ENCODE peak calls at places on chromosome 19, in seven cellular contexts. R is tibial nerve; Y is kidney; I is cardiac muscle cell; U is left ventricle myocardium inferior; D is naive thymus-derived CD4-positive, alpha-beta T cell; C is aorta. N is an unnamed sample. For H3K36me3 and H3K4me1, the result is how much of the 10 kb centered on the place peaks cover.

GRCh38 chr19:10000171-10000826 is 10.0 kb downstream of the COL5A3 start:
- DNase-seq in R (peak), Y (no peak), I (peak), U (peak), D (peak), C (peak), N (peak)

GRCh38 chr19:723247-723646 is 14.5 kb downstream of the PALM start:
- DNase-seq in R (no peak), Y (no peak), I (no peak), U (no peak), D (no peak), C (peak), N (no peak)

GRCh38 chr19:46131485-46132143 is 7.1 kb upstream of the IGFL3 start:
- DNase-seq in R (no peak), Y (no peak), I (no peak), U (no peak), D (no peak), C (no peak), N (no peak)

GRCh38 chr19:50207730-50208129 is 4.3 kb downstream of the MYH14 start:
- DNase-seq in R (no peak), Y (no peak), I (no peak), U (no peak), D (no peak), C (no peak), N (no peak)

GRCh38 chr19:18262917-18263316 is 11.3 kb downstream of the IQCN start:
- DNase-seq in R (no peak), Y (no peak), I (peak), U (no peak), D (no peak), C (no peak), N (no peak)

GRCh38 chr19:6737873-6738725 is 719 bp upstream of the GPR108 start:
- DNase-seq in R (peak), Y (peak), I (peak), U (peak), D (peak), C (peak), N (peak)

GRCh38 chr19:6532244-6532999 is 1.6 kb downstream of the TNFSF9 start:
- DNase-seq in R (no peak), Y (no peak), I (no peak), U (no peak), D (no peak), C (no peak), N (no peak)

GRCh38 chr19:40612831-40613668 is 11.9 kb downstream of the LTBP4 start:
- DNase-seq in R (peak), Y (peak), I (peak), U (no peak), D (peak), C (no peak), N (no peak)

GRCh38 chr19:34274284-34274826 is 20.0 kb downstream of the GARRE1 start:
- DNase-seq in R (no peak), Y (no peak), I (peak), U (no peak), D (no peak), C (no peak), N (no peak)

GRCh38 chr19:58361900-58362271 is 665 bp downstream of the ZNF497 start:
- DNase-seq in R (no peak), Y (peak), I (peak), U (peak), D (no peak), C (peak), N (no peak)

GRCh38 chr19:8089664-8090601 is 37.4 kb downstream of the CCL25 start:
- DNase-seq in R (no peak), Y (no peak), I (no peak), U (no peak), D (no peak), C (no peak), N (no peak)

GRCh38 chr19:41537789-41538188 is 38.2 kb upstream of the CEACAM21 start:
- DNase-seq in R (no peak), Y (no peak), I (peak), U (no peak), D (peak), C (no peak), N (no peak)

GRCh38 chr19:35505956-35506355 is 7.5 kb downstream of the DMKN start:
- DNase-seq in R (no peak), Y (peak), I (no peak), U (no peak), D (no peak), C (no peak), N (no peak)

GRCh38 chr19:35509018-35509652 is 4.3 kb downstream of the DMKN start:
- DNase-seq in R (no peak), Y (peak), I (no peak), U (no peak), D (peak), C (no peak), N (no peak)

GRCh38 chr19:35509861-35510625 is 3.4 kb downstream of the DMKN start:
- DNase-seq in R (peak), Y (peak), I (peak), U (peak), D (peak), C (peak), N (peak)

GRCh38 chr19:35507561-35507960 is 5.9 kb downstream of the DMKN start:
- DNase-seq in R (no peak), Y (peak), I (no peak), U (no peak), D (no peak), C (no peak), N (no peak)

DNA sequence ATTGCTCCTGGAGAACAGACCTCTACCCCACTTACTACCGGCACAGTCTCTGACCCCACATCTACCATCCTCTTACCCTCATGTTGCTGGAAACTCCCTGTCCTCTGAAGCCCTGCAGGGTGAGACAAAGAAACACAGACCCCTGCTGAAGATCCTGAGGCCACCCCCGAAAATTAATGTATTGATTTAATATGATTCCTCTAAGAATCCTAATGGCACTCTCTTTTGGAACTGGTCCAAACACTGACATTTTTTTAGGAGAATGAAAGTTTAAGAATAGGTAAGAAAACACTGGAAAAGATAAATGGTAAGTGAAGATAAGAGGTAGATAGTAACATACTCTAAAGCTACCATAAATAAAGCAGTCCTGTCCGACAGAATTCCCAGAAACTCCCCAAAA is 5.3 kb downstream of the DMKN start:
- DNase-seq in R (no peak), Y (no peak), I (no peak), U (no peak), D (no peak), C (no peak), N (no peak)
- H3K36me3 ChIP-seq in R (under half), Y (under half), I (under half), U (under half), D (under half), C (under half), N (under half)

DNA sequence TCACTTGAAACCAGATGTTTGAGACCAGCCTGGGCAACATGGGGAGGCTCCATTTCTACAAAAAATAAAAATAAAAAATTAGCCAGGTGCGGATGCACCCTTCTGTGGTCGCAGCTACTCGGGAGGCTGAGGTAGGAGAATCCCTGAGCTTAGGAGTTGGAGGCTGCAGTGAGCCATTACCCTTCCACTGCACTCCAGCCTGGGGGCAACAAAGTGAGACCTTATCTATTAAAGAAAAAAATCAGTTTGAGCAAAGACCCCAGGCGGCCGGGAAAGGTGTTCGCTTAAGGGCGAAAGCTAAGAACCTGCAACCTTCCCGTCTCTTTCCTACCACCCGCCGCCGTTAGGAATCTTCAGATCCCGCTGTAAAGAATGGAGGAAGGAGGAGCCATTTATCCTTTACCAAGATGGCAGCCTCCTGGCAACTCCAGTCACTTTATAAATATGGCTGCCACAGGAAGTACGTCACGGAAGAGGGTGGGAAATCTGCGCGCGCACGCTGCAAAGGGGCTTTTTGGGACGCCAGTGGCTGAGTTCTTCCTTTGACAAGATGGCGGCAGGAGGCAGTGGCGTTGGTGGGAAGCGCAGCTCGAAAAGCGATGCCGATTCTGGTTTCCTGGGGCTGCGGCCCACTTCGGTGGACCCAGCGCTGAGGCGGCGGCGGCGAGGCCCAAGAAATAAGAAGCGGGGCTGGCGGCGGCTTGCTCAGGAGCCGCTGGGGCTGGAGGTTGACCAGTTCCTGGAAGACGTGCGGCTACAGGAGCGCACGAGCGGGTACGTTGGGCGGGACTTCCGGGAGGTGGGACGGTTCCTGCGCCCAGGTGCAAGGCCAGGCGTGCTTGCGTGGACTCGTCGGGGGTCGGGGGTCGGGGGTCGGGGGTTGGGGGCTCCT is at the start of gene NOP53:
- DNase-seq in R (peak), Y (peak), I (peak), U (peak), D (peak), C (peak), N (peak)
- H3K4me1 ChIP-seq in R (under half), Y (under half), I (under half), U (half or more), D (under half), C (under half), N (under half)

DNA sequence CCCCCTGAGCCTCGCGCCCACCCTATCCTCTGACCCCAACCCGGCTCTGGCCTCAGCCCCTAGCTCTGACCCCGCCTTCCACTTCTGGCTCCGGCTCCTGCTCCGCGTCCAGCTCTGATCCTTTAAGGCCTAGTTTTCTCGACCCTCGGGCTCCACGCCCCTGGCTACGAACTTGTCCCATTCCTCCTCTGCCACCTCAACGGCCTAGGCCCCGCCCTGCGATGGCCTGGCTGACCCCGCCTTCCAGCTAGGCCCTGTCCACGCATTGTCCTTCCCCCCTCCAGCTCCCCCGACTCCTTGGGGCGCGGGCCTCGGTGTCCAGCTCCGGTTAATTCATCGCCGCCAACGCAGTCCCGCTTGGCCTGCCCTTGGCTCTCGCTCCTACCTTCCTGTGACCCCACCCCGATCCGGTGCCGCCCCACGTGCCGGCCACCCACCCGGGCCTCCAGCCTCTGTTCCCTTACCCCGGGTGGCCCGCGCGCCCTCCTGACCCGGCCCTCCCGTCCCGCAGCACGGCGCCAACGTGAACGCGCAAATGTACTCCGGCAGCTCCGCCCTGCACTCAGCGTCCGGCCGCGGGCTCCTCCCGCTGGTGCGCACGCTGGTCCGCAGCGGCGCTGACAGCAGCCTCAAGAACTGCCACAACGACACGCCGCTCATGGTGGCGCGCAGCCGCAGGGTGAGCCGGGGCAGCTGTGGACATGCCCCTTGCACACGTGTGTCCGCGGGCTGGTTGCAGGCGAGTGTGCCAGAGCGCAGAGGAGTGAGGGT is 9.4 kb downstream of the BCL3 start:
- DNase-seq in R (peak), Y (peak), I (peak), U (peak), D (no peak), C (peak), N (peak)
- H3K27ac ChIP-seq in R (peak), Y (peak), I (peak), U (peak), D (no peak), C (peak), N (peak)

GRCh38 chr19:16418597-16418962 is 53.2 kb downstream of the EPS15L1 start:
- DNase-seq in R (no peak), Y (no peak), I (no peak), U (no peak), D (no peak), C (no peak), N (no peak)

GRCh38 chr19:16416996-16417395 is 54.8 kb downstream of the EPS15L1 start:
- DNase-seq in R (no peak), Y (no peak), I (no peak), U (no peak), D (no peak), C (no peak), N (no peak)

GRCh38 chr19:16415806-16416205 is 56.0 kb downstream of the EPS15L1 start:
- DNase-seq in R (no peak), Y (no peak), I (no peak), U (no peak), D (no peak), C (no peak), N (no peak)

GRCh38 chr19:16417660-16418596 is 53.8 kb downstream of the EPS15L1 start:
- DNase-seq in R (peak), Y (peak), I (peak), U (peak), D (peak), C (peak), N (peak)

DNA sequence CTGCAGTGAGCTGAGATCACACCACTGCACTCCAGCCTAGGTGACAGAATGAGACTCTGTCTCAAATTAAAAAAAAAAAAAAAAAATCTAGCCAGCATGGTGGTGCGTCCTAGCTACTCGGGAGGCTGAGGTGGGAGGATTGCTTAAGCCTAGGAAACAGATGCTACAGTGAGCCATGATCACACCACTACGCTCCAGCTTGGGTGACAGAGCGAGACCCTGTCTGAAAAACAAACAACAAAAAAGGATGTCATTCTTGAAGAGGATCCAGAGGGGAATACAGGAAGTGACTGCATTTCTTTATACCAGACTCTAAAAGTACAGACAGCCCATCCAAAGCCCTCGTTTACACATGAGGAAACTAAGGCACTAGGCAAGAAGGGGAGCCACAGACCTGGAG is 55.2 kb downstream of the EPS15L1 start:
- DNase-seq in R (no peak), Y (no peak), I (no peak), U (no peak), D (no peak), C (no peak), N (no peak)
- H3K36me3 ChIP-seq in R (under half), Y (under half), I (under half), U (half or more), D (under half), C (under half), N (half or more)

GRCh38 chr19:16614941-16615340 is 13.1 kb downstream of the MED26 start:
- DNase-seq in R (no peak), Y (no peak), I (no peak), U (no peak), D (no peak), C (no peak), N (no peak)
- H3K4me1 ChIP-seq in R (under half), Y (under half), I (under half), U (half or more), D (under half), C (under half), N (under half)

DNA sequence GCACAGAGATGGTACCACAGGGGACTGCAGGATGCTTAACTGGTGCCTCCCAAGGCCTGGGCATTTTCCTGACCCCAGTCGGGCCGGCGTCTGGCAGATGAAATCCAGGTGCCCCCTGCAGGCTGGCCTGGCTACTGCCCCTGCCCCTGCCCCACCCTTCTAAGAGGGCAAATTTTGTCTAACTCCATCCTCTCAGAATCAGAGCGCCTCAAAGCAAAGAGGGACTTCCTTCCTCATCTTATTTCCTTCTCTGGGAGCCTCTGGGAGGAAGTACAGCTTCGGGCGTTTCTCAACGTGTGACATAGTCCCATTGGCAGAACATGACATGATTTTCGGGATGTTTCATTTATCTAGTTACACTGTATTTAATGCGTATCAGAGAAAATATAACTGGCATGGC is 2.7 kb downstream of the PRKACA start:
- DNase-seq in R (no peak), Y (no peak), I (peak), U (peak), D (peak), C (peak), N (no peak)
- H3K27ac ChIP-seq in R (peak), Y (peak), I (no peak), U (peak), D (no peak), C (peak), N (peak)

DNA sequence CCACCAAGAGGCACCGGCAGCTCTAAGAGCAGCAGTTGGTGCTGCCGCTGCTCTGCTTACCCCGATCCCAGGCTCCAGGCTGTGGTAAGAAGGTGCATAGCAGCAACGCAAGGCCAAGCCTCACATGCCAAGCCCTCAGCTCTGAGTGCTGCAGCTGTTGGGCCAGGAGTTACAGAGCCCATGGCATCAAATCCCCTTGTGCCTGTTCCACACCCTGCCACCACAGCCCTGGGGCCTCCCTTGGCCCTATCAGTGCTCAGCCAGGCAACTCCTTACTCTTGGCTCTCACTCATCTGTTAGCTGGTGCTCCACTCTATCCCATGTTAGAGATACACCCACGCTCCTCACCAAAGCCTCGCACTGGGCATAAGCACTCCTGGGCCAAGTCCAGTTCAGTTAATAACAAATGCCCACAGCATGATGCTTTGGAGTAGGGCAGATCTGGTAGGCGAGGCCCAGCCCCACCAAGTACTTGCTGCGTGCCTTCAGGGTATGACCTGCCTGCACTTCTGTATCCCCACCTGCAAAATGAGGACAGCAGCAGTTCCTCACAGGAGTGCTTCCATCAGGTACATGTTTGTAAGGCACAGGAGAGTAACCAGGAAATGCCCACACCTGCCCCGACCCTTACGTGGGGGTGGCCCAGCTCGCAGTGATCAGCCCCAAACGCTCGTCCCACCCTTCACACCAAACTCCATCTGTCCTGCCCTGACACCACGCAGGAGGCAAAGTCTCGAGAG is 16.2 kb downstream of the AKAP8L start:
- DNase-seq in R (no peak), Y (no peak), I (no peak), U (peak), D (no peak), C (no peak), N (no peak)
- H3K36me3 ChIP-seq in R (under half), Y (half or more), I (under half), U (under half), D (under half), C (under half), N (half or more)

GRCh38 chr19:17137417-17137816 is 61.8 kb downstream of the MYO9B start:
- DNase-seq in R (no peak), Y (no peak), I (no peak), U (peak), D (no peak), C (no peak), N (no peak)

GRCh38 chr19:17138937-17139598 is 63.5 kb downstream of the MYO9B start:
- DNase-seq in R (no peak), Y (no peak), I (no peak), U (peak), D (no peak), C (no peak), N (no peak)

GRCh38 chr19:17136617-17137016 is 61.0 kb downstream of the MYO9B start:
- DNase-seq in R (no peak), Y (no peak), I (no peak), U (no peak), D (no peak), C (no peak), N (no peak)

DNA sequence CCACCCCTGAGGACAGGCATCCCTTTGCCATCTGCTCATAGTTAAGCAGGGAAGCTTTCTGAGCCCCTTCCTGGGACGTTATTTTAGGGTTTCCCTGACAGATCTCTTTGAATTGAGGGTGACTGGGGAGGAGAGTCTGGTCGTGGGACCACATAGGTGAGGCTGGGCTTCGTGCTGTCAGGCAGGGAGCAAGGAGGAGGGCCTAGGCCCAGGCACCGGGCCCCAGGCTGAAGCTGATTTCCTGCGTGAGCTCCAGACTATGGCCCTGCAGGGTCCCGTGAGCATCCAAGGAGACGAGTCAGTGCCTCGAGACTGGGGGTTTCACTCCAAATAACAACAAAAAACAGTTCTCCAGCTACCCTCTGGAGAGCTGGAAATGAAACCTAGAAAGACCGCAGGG is 60.4 kb downstream of the MYO9B start:
- DNase-seq in R (no peak), Y (no peak), I (no peak), U (no peak), D (no peak), C (no peak), N (no peak)
- H3K4me1 ChIP-seq in R (under half), Y (under half), I (under half), U (half or more), D (under half), C (under half), N (under half)

GRCh38 chr19:2062770-2063169 is 11.7 kb upstream of the MKNK2 start:
- DNase-seq in R (no peak), Y (peak), I (no peak), U (no peak), D (no peak), C (no peak), N (no peak)
- H3K27ac ChIP-seq in R (peak), Y (no peak), I (peak), U (peak), D (peak), C (no peak), N (no peak)